ENCODE peak calls at places on chromosomes 2 and 18, in seven cellular contexts. Q, G, F, E, L, I and Z are unnamed samples.
A peak's percentile ranks its signal among the peaks of the same experiment; 100 is the strongest.

GRCh38 chr2:158557752-158558151 is 101.0 kb downstream of the PKP4 start:
- DNase-seq in L (no peak), Q (no peak), F (no peak), E (no peak), I (no peak), G (no peak), Z (no peak)

GRCh38 chr18:23088343-23088742 is 46.9 kb upstream of the CABLES1 start:
- DNase-seq in L (no peak), E (no peak), G (no peak), Q (no peak), I (no peak), F (no peak), Z (no peak)

GRCh38 chr2:63654959-63655358 is 66.2 kb downstream of the MDH1 start:
- DNase-seq in E (no peak), Q (no peak), I (peak; percentile 9), F (no peak), L (no peak), G (no peak), Z (no peak)

GRCh38 chr2:126244937-126245336 is 411.0 kb upstream of the GYPC start:
- DNase-seq in Q (peak; percentile 12), G (peak; percentile 4), I (peak; percentile 27), L (peak; percentile 34), F (peak; percentile 4), E (no peak), Z (peak; percentile 25)

GRCh38 chr18:3998698-3999333 is 456.3 kb downstream of the DLGAP1 start:
- DNase-seq in F (peak; percentile 8), G (peak; percentile 19), Q (no peak), L (peak; percentile 20), I (peak; percentile 80), E (peak; percentile 21), Z (peak; percentile 21)

GRCh38 chr2:3633982-3634630 is 23.9 kb upstream of the ALLC start:
- DNase-seq in Q (no peak), F (no peak), G (no peak), E (no peak), I (no peak), L (no peak), Z (no peak)

GRCh38 chr2:121052507-121052906 is 232.5 kb downstream of the TFCP2L1 start:
- DNase-seq in F (no peak), L (no peak), G (no peak), Q (no peak), E (no peak), I (no peak), Z (no peak)

GRCh38 chr18:23196119-23197004 is 61.1 kb downstream of the CABLES1 start:
- DNase-seq in I (no peak), G (no peak), L (no peak), F (no peak), Q (no peak), E (no peak), Z (no peak)

GRCh38 chr2:201378496-201379397 is 21.6 kb upstream of the FLACC1 start:
- DNase-seq in I (no peak), F (no peak), G (no peak), L (no peak), E (no peak), Q (no peak), Z (no peak)

GRCh38 chr2:20608666-20609348 is 42.1 kb downstream of the HS1BP3 start:
- DNase-seq in L (no peak), E (no peak), I (no peak), Q (no peak), F (no peak), G (no peak), Z (peak; percentile 79)

GRCh38 chr2:128557841-128558241 is 239.2 kb upstream of the HS6ST1 start:
- DNase-seq in G (no peak), E (peak; percentile 62), I (peak; percentile 64), Q (no peak), L (no peak), F (no peak), Z (no peak)

GRCh38 chr2:134174711-134175110 is 79.2 kb upstream of the MGAT5 start:
- DNase-seq in Q (no peak), G (no peak), F (no peak), L (no peak), E (no peak), I (no peak), Z (peak; percentile 35)

GRCh38 chr2:217732995-217733394 is 269.8 kb downstream of the TNS1 start:
- DNase-seq in I (no peak), F (no peak), E (no peak), L (no peak), G (no peak), Q (no peak), Z (no peak)

GRCh38 chr2:154709215-154709614 is 10.7 kb downstream of the KCNJ3 start:
- DNase-seq in F (no peak), G (no peak), E (no peak), I (peak; percentile 9), L (no peak), Q (no peak), Z (no peak)

GRCh38 chr2:99648115-99648850 is 158.5 kb upstream of the REV1 start:
- DNase-seq in L (no peak), E (no peak), F (no peak), I (peak; percentile 89), Q (no peak), G (no peak), Z (no peak)

GRCh38 chr2:238107525-238108422 is 7.6 kb downstream of the ESPNL start:
- DNase-seq in G (no peak), I (no peak), L (no peak), E (no peak), Q (peak; percentile 78), F (no peak), Z (no peak)

GRCh38 chr2:98773169-98773568 is 42.2 kb upstream of the MGAT4A start:
- DNase-seq in G (no peak), Q (no peak), L (no peak), I (no peak), F (no peak), E (no peak), Z (no peak)

GRCh38 chr2:46561731-46562450 is 82.5 kb downstream of the TMEM247 start:
- DNase-seq in Q (no peak), I (no peak), E (no peak), G (no peak), L (no peak), F (no peak), Z (no peak)

GRCh38 chr2:38187416-38188127 is 111.6 kb upstream of the CYP1B1 start:
- DNase-seq in E (peak; percentile 86), F (no peak), I (peak; percentile 98), G (no peak), L (no peak), Q (no peak), Z (peak; percentile 90)

GRCh38 chr18:79950440-79951341 is 762 bp downstream of the SLC66A2 start:
- DNase-seq in Q (no peak), G (no peak), L (peak; percentile 54), I (no peak), E (no peak), F (no peak), Z (no peak)

GRCh38 chr18:79720359-79720733 is 40.7 kb downstream of the CTDP1 start:
- DNase-seq in I (no peak), Q (no peak), L (no peak), F (no peak), E (no peak), G (no peak), Z (no peak)

GRCh38 chr2:189517847-189518535 is 62.6 kb downstream of the SLC40A1 start:
- DNase-seq in I (peak; percentile 52), E (peak; percentile 24), Q (no peak), G (no peak), F (no peak), L (no peak), Z (no peak)

GRCh38 chr2:178306351-178307073 is 112.2 kb downstream of the OSBPL6 start:
- DNase-seq in I (peak; percentile 51), Q (peak; percentile 30), F (peak; percentile 12), E (peak; percentile 23), L (peak; percentile 33), G (peak; percentile 64), Z (peak; percentile 63)

GRCh38 chr2:190093793-190094192 is 31.3 kb upstream of the MSTN start:
- DNase-seq in I (peak; percentile 50), Q (no peak), G (no peak), E (peak; percentile 14), L (no peak), F (no peak), Z (no peak)

GRCh38 chr2:150486539-150487484 is 655 bp downstream of the RND3 start:
- DNase-seq in G (peak; percentile 36), I (peak; percentile 65), L (no peak), F (no peak), E (no peak), Q (no peak), Z (peak; percentile 38)

GRCh38 chr2:174874081-174874480 is 109.8 kb upstream of the CHRNA1 start:
- DNase-seq in G (no peak), F (no peak), E (no peak), I (peak; percentile 28), L (no peak), Q (no peak), Z (no peak)

GRCh38 chr2:232573821-232574435 is 23.4 kb downstream of the EIF4E2 start:
- DNase-seq in F (no peak), L (no peak), G (no peak), I (no peak), E (no peak), Q (no peak), Z (peak; percentile 73)

GRCh38 chr2:172845008-172845670 is 109.5 kb downstream of the RAPGEF4 start:
- DNase-seq in F (no peak), E (peak; percentile 24), Q (no peak), I (no peak), L (no peak), G (no peak), Z (no peak)

GRCh38 chr18:64929026-64929425 is 780.1 kb upstream of the LINC00305 start:
- DNase-seq in E (peak; percentile 53), F (no peak), I (peak; percentile 33), G (no peak), Q (no peak), L (no peak), Z (no peak)

GRCh38 chr2:132420776-132421175 is 4.2 kb downstream of the GPR39 start:
- DNase-seq in I (no peak), L (no peak), Q (no peak), E (no peak), F (no peak), G (no peak), Z (no peak)

GRCh38 chr18:78561757-78562445 is 417.7 kb upstream of the SALL3 start:
- DNase-seq in Q (no peak), E (no peak), L (no peak), I (no peak), F (peak; percentile 60), G (no peak), Z (no peak)

GRCh38 chr2:188984126-188984525 is 10.0 kb downstream of the COL3A1 start:
- DNase-seq in Q (no peak), I (peak; percentile 94), G (no peak), L (no peak), E (no peak), F (no peak), Z (no peak)

GRCh38 chr2:236824836-236825235 is 255.2 kb downstream of the ACKR3 start:
- DNase-seq in E (no peak), I (no peak), L (no peak), G (peak; percentile 8), Q (no peak), F (peak; percentile 16), Z (peak; percentile 86)

GRCh38 chr2:150167711-150168110 is 319.8 kb downstream of the RND3 start:
- DNase-seq in G (no peak), F (no peak), L (peak; percentile 28), I (peak; percentile 51), E (peak; percentile 41), Q (no peak), Z (no peak)

GRCh38 chr18:22170421-22171262 is 1.3 kb downstream of the GATA6 start:
- DNase-seq in G (no peak), F (no peak), Q (no peak), L (no peak), I (peak; percentile 72), E (peak; percentile 41), Z (peak; percentile 67)

GRCh38 chr18:32742620-32743019 is 30.2 kb downstream of the KLHL14 start:
- DNase-seq in I (no peak), L (no peak), Q (no peak), F (no peak), E (no peak), G (no peak), Z (peak; percentile 74)